ENCODE peak calls at places on chromosomes 4 and X, in four cellular contexts. B, M, T and I are unnamed samples.

GRCh38 chrX:40105791-40106676 is 8.3 kb upstream of the BCOR start:
- DNase-seq in B (no peak), M (no peak), T (no peak), I (peak)

GRCh38 chr4:6221851-6222760 is 21.8 kb upstream of the JAKMIP1 start:
- DNase-seq in B (peak), M (no peak), T (no peak), I (peak)

GRCh38 chr4:181761130-181761529 is 482.1 kb upstream of the TENM3 start:
- DNase-seq in B (no peak), M (no peak), T (no peak), I (no peak)

GRCh38 chr4:14415146-14415545 is 587.1 kb upstream of the CPEB2 start:
- DNase-seq in B (no peak), M (no peak), T (no peak), I (no peak)

GRCh38 chrX:149003863-149004660 is 501.0 kb downstream of the IDS start:
- DNase-seq in B (no peak), M (no peak), T (peak), I (no peak)

GRCh38 chr4:7781993-7782392 is 157.7 kb downstream of the AFAP1 start:
- DNase-seq in B (no peak), M (no peak), T (no peak), I (no peak)

GRCh38 chr4:53748328-53748772 is 157.1 kb upstream of the LNX1 start:
- DNase-seq in B (no peak), M (no peak), T (peak), I (no peak)

GRCh38 chrX:15310117-15310516 is 5.3 kb downstream of the ASB11 start:
- DNase-seq in B (no peak), M (no peak), T (no peak), I (no peak)

GRCh38 chr4:98283219-98284199 is 22.3 kb downstream of the RAP1GDS1 start:
- DNase-seq in B (no peak), M (peak), T (no peak), I (no peak)

GRCh38 chrX:107448625-107449468 is 605 bp upstream of the FRMPD3 start:
- DNase-seq in B (peak), M (no peak), T (no peak), I (peak)

GRCh38 chrX:80285131-80285773 is 135.0 kb upstream of the TENT5D start:
- DNase-seq in B (peak), M (peak), T (no peak), I (peak)

GRCh38 chr4:76585897-76586360 is 150.9 kb downstream of the SHROOM3 start:
- DNase-seq in B (no peak), M (peak), T (no peak), I (peak)

GRCh38 chrX:120310861-120311631 is at the start of gene TMEM255A:
- DNase-seq in B (peak), M (no peak), T (no peak), I (peak)

GRCh38 chr4:166290426-166290825 is 417.4 kb downstream of the TLL1 start:
- DNase-seq in B (no peak), M (no peak), T (no peak), I (no peak)

GRCh38 chr4:113560579-113560978 is 201.0 kb downstream of the CAMK2D start:
- DNase-seq in B (no peak), M (no peak), T (no peak), I (no peak)

GRCh38 chrX:21741869-21742701 is 15.8 kb downstream of the SMPX start:
- DNase-seq in B (no peak), M (no peak), T (no peak), I (no peak)

GRCh38 chrX:8455600-8455999 is 9.0 kb upstream of the VCX3B start:
- DNase-seq in B (no peak), M (no peak), T (no peak), I (no peak)

GRCh38 chrX:22135171-22135711 is 103.1 kb downstream of the PHEX start:
- DNase-seq in B (no peak), M (no peak), T (no peak), I (no peak)

GRCh38 chrX:119041175-119041574 is 31.6 kb upstream of the CT47C1 start:
- DNase-seq in B (no peak), M (peak), T (no peak), I (no peak)

GRCh38 chr4:3047464-3048286 is 26.7 kb downstream of the HTT-AS start:
- DNase-seq in B (peak), M (peak), T (peak), I (peak)

GRCh38 chr4:146192060-146192459 is 16.5 kb downstream of the LSM6 start:
- DNase-seq in B (no peak), M (peak), T (no peak), I (peak)

GRCh38 chr4:127103723-127104122 is 529.0 kb upstream of the INTU start:
- DNase-seq in B (no peak), M (no peak), T (no peak), I (no peak)

GRCh38 chr4:665751-666435 is 8.2 kb downstream of the ATP5ME start:
- DNase-seq in B (no peak), M (no peak), T (no peak), I (no peak)

GRCh38 chr4:140691369-140691768 is 64.8 kb downstream of the TBC1D9 start:
- DNase-seq in B (peak), M (peak), T (no peak), I (no peak)

GRCh38 chrX:7746861-7747260 is 96.1 kb upstream of the VCX start:
- DNase-seq in B (no peak), M (no peak), T (no peak), I (no peak)

GRCh38 chr4:3112979-3113469 is 38.5 kb downstream of the HTT start:
- DNase-seq in B (no peak), M (peak), T (no peak), I (no peak)

GRCh38 chr4:52645315-52645714 is 13.8 kb downstream of the USP46 start:
- DNase-seq in B (no peak), M (no peak), T (no peak), I (no peak)

GRCh38 chr4:151540728-151541437 is 131.9 kb downstream of the FHIP1A start:
- DNase-seq in B (no peak), M (no peak), T (no peak), I (peak)

GRCh38 chr4:18020145-18020670 is 1.3 kb downstream of the LCORL start:
- DNase-seq in B (no peak), M (no peak), T (no peak), I (no peak)

GRCh38 chrX:102043380-102043779 is 82.1 kb upstream of the TCEAL2 start:
- DNase-seq in B (no peak), M (no peak), T (no peak), I (no peak)

GRCh38 chr4:98452091-98452490 is 190.9 kb downstream of the RAP1GDS1 start:
- DNase-seq in B (no peak), M (no peak), T (no peak), I (no peak)

GRCh38 chr4:1644906-1645657 is 39.0 kb downstream of the FAM53A start:
- DNase-seq in B (no peak), M (no peak), T (no peak), I (no peak)

GRCh38 chr4:154958621-154959358 is 177.7 kb downstream of the RBM46 start:
- DNase-seq in B (no peak), M (no peak), T (no peak), I (no peak)

GRCh38 chr4:142480244-142480643 is 365.9 kb downstream of the INPP4B start:
- DNase-seq in B (no peak), M (no peak), T (no peak), I (no peak)

GRCh38 chrX:39848900-39849299 is 248.9 kb downstream of the BCOR start:
- DNase-seq in B (no peak), M (no peak), T (no peak), I (no peak)

GRCh38 chrX:17814557-17814956 is 46.5 kb downstream of the RAI2 start:
- DNase-seq in B (no peak), M (no peak), T (no peak), I (no peak)

GRCh38 chr4:40769266-40769665 is 19.5 kb downstream of the NSUN7 start:
- DNase-seq in B (no peak), M (no peak), T (no peak), I (no peak)

GRCh38 chr4:153509724-153510123 is 43.6 kb downstream of the TMEM131L start:
- DNase-seq in B (no peak), M (peak), T (no peak), I (no peak)

GRCh38 chr4:25755911-25756310 is 100.3 kb downstream of the SLC34A2 start:
- DNase-seq in B (no peak), M (no peak), T (no peak), I (no peak)

GRCh38 chr4:90293320-90293719 is 166.1 kb downstream of the CCSER1 start:
- DNase-seq in B (no peak), M (no peak), T (no peak), I (no peak)
- TF ChIP-seq SUZ12 in B (no peak), M (no peak), T (no peak), I (no peak)

GRCh38 chr4:110216079-110216478 is 17.7 kb upstream of the ELOVL6 start:
- DNase-seq in B (no peak), M (no peak), T (no peak), I (no peak)

GRCh38 chr4:110208419-110208818 is 10.0 kb upstream of the ELOVL6 start:
- DNase-seq in B (no peak), M (no peak), T (no peak), I (no peak)

GRCh38 chr4:110211770-110212061 is 13.3 kb upstream of the ELOVL6 start:
- DNase-seq in B (no peak), M (no peak), T (no peak), I (no peak)

GRCh38 chr4:110207233-110207632 is 8.8 kb upstream of the ELOVL6 start:
- DNase-seq in B (no peak), M (no peak), T (no peak), I (no peak)

DNA sequence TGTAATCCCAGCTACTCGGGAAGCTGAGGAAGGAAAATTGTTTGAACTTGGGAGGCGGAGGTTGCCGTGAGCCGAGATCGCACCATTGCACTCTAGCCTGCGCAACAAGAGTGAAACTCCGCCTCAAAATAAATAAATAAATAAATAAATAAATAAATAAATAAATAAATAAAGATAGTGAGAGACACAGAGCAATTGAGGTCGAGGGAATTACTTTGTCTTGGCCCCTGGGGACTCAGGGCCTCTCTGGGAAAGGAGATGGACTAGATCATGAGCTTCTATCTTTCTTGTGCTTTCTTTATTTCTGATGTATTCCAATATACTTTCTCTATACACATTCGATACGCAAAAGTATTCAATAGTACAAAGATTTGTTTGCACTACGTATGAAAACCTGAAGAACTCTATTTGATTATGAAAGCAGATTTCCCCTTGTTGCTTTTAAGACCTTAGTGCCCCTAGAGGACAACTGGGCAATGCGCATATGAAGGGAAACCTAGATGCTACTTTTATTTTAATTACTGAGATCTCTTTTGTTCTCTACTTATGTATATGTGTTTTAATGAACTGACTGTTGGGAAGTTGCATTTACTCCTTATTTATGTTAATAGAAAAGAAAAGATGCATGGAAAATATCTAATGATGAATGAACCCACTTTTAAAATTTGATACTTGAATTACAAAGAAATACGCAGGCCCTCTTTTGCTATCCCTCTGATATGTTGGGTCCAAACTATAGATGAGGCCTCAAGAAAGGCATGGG is 12.8 kb upstream of the ELOVL6 start:
- DNase-seq in B (no peak), M (peak), T (no peak), I (peak)
- TF ChIP-seq SUZ12 in B (no peak), M (no peak), T (no peak), I (no peak)

GRCh38 chr4:187301923-187302322 is 578.3 kb upstream of the FAT1 start:
- DNase-seq in B (no peak), M (no peak), T (no peak), I (no peak)

GRCh38 chr4:187304131-187304530 is 580.5 kb upstream of the FAT1 start:
- DNase-seq in B (no peak), M (no peak), T (no peak), I (no peak)

GRCh38 chr4:187307131-187307530 is 583.5 kb upstream of the FAT1 start:
- DNase-seq in B (no peak), M (no peak), T (no peak), I (no peak)

GRCh38 chr4:187302456-187302855 is 578.8 kb upstream of the FAT1 start:
- DNase-seq in B (no peak), M (no peak), T (no peak), I (no peak)
- TF ChIP-seq SUZ12 in B (no peak), M (no peak), T (no peak), I (no peak)

DNA sequence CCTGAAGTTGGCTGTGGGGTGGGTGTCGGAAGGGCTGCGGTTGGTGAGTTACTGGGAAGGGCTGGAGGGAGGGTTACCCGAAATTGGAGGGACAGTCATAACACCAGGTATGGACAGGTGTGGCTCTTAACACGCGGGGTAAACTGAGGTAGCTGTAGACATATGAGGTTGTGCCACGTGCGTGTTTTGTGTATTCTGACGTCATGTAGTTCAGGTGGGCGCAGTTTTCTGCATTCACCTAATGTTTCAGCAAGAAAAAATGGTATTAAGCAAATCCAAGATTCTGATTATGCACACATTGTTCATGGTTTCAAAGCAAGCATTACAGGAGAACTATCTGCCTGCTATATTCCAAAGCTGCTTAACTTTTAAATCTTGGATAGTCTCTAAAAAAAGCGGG is 83.5 kb upstream of the GPM6B start:
- DNase-seq in B (no peak), M (no peak), T (no peak), I (no peak)
- TF ChIP-seq SUZ12 in B (no peak), M (no peak), T (no peak), I (no peak)

GRCh38 chr4:87824352-87824751 is 8.4 kb upstream of the MEPE start:
- DNase-seq in B (no peak), M (no peak), T (no peak), I (no peak)

GRCh38 chr4:87823741-87824140 is 9.0 kb upstream of the MEPE start:
- DNase-seq in B (no peak), M (no peak), T (no peak), I (no peak)

GRCh38 chr4:87819281-87819919 is 13.4 kb upstream of the MEPE start:
- DNase-seq in B (peak), M (peak), T (no peak), I (no peak)
- TF ChIP-seq SUZ12 in B (no peak), M (no peak), T (no peak), I (no peak)

DNA sequence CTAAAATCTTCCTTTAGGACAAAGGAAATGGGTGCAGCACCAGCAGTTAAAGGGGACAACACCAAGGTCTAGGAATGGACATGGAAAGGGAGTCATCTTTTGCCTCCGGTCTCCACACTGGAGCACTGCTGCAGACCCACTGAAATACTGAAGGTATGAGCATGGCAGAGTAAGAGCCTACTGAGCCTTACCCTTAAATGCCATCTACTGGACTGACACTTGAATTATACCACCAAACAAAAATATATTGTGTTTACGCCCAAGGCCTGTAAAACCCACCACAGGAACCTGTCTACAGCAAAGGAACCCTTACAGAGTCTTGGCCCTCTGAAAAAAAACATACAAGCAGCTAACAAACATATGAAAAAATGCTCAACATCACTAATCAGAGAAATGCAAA is 443.4 kb downstream of the CCSER1 start:
- DNase-seq in B (no peak), M (no peak), T (no peak), I (no peak)
- TF ChIP-seq SUZ12 in B (no peak), M (no peak), T (no peak), I (no peak)

DNA sequence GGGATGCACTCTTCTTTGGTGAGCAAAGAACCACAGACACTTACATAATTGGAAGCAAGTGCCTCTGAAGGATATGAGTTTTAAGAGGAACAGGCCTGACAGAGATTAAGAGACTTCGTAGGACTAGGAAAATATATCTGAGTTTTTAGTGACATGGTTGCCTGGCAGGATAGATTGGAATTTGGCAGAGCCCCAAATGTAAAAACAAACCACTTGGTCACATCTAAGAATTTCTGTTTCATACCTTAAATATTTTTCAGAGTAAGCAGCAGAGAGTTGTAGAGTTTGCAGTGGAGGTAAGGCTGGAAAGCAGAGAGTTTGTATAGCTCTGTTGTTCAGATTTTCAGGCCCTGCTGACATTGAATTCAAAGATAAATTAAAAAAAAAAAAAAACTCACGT is 150.1 kb upstream of the MAGEB2 start:
- DNase-seq in B (no peak), M (no peak), T (no peak), I (no peak)
- TF ChIP-seq SUZ12 in B (no peak), M (no peak), T (no peak), I (no peak)

GRCh38 chr4:38195486-38195885 is 235.3 kb downstream of the PTTG2 start:
- DNase-seq in B (no peak), M (no peak), T (no peak), I (no peak)
- TF ChIP-seq SUZ12 in B (no peak), M (no peak), T (no peak), I (no peak)

GRCh38 chr4:16893141-16893571 is 5.3 kb downstream of the LDB2 start:
- DNase-seq in B (no peak), M (no peak), T (no peak), I (no peak)
- TF ChIP-seq SUZ12 in B (no peak), M (no peak), T (no peak), I (no peak)

DNA sequence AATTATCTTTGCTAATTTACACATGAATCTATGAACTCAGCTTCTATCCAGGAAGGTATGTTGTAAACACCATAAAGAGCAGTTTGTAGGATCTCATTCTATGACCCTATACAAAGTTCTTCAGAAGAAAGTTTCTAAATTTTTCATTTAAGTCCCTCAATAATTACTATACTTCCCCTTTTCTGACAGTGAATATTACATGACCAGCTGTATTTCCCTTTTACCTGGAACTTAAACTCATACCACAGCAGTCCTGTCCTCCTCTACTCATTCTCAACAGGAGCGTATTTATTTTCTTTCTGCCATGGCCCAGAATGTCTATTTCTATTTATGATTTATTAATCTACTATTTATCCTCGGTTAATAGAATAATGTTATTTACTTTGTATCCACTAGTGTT is 15.8 kb downstream of the RASGEF1B start:
- DNase-seq in B (no peak), M (no peak), T (no peak), I (no peak)
- TF ChIP-seq SUZ12 in B (no peak), M (no peak), T (no peak), I (no peak)